ENCODE peak calls at places on chromosomes 3 and 15, in eight cellular contexts. M is right atrium auricular region; Y is CD14-positive monocyte; R is AG04450; J is CD4-positive, alpha-beta T cell; C is colonic mucosa; W is MCF 10A; V is progenitor cell of endocrine pancreas. H is an unnamed sample.
A peak's percentile ranks its signal among the peaks of the same experiment; 100 is the strongest.

GRCh38 chr3:177824190-177824786 is 627.0 kb upstream of the TBL1XR1 start:
- DNase-seq in M (peak; percentile 86), Y (no peak), R (no peak), J (no peak), C (peak; percentile 67), W (peak; percentile 81), V (no peak), H (no peak)

GRCh38 chr3:196996454-196997265 is 28.0 kb upstream of the PIGZ start:
- DNase-seq in M (no peak), Y (no peak), R (no peak), J (no peak), C (no peak), W (peak; percentile 50), V (no peak), H (peak; percentile 65)

GRCh38 chr3:24492971-24493551 is 1.6 kb downstream of the THRB start:
- DNase-seq in M (no peak), Y (no peak), R (no peak), J (no peak), C (no peak), W (no peak), V (no peak), H (no peak)

GRCh38 chr3:190533511-190534282 is 19.8 kb downstream of the IL1RAP start:
- DNase-seq in M (peak; percentile 81), Y (no peak), R (peak; percentile 78), J (no peak), C (peak; percentile 22), W (peak; percentile 94), V (no peak), H (no peak)

GRCh38 chr15:44735482-44736260 is 657 bp upstream of the TRIM69 start:
- DNase-seq in M (peak; percentile 80), Y (peak; percentile 74), R (no peak), J (no peak), C (peak; percentile 27), W (no peak), V (no peak), H (no peak)

GRCh38 chr15:59594493-59594942 is 17.1 kb upstream of the GCNT3 start:
- DNase-seq in M (no peak), Y (no peak), R (peak; percentile 23), J (no peak), C (peak; percentile 72), W (no peak), V (no peak), H (no peak)

GRCh38 chr3:143291826-143292447 is 172.4 kb downstream of the CHST2 start:
- DNase-seq in M (no peak), Y (no peak), R (no peak), J (no peak), C (no peak), W (no peak), V (no peak), H (no peak)

GRCh38 chr3:197592361-197593045 is 36.7 kb upstream of the BDH1 start:
- DNase-seq in M (peak; percentile 26), Y (no peak), R (no peak), J (no peak), C (no peak), W (no peak), V (no peak), H (no peak)

GRCh38 chr3:75048650-75049049 is 434.2 kb upstream of the CNTN3 start:
- DNase-seq in M (no peak), Y (no peak), R (no peak), J (no peak), C (no peak), W (peak; percentile 20), V (no peak), H (no peak)

GRCh38 chr15:59543721-59544547 is 67.6 kb upstream of the GCNT3 start:
- DNase-seq in M (no peak), Y (no peak), R (no peak), J (no peak), C (peak; percentile 69), W (no peak), V (no peak), H (no peak)

GRCh38 chr3:73786346-73786807 is 161.6 kb upstream of the PDZRN3 start:
- DNase-seq in M (peak; percentile 74), Y (no peak), R (peak; percentile 73), J (no peak), C (no peak), W (peak; percentile 86), V (no peak), H (no peak)

GRCh38 chr15:55912982-55913381 is 80.4 kb downstream of the NEDD4 start:
- DNase-seq in M (no peak), Y (no peak), R (no peak), J (no peak), C (no peak), W (peak; percentile 41), V (no peak), H (no peak)

GRCh38 chr3:125357032-125357658 is 18.0 kb downstream of the ZNF148 start:
- DNase-seq in M (no peak), Y (peak; percentile 51), R (no peak), J (peak; percentile 47), C (peak; percentile 38), W (no peak), V (no peak), H (no peak)

GRCh38 chr3:17132286-17133115 is 247.7 kb downstream of the PLCL2 start:
- DNase-seq in M (peak; percentile 50), Y (no peak), R (no peak), J (no peak), C (no peak), W (no peak), V (no peak), H (no peak)

GRCh38 chr3:15707779-15708178 is 90.0 kb downstream of the ANKRD28 start:
- DNase-seq in M (no peak), Y (no peak), R (no peak), J (no peak), C (no peak), W (no peak), V (no peak), H (no peak)

GRCh38 chr3:43583481-43583880 is 38.3 kb downstream of the ANO10 start:
- DNase-seq in M (no peak), Y (no peak), R (no peak), J (no peak), C (no peak), W (no peak), V (no peak), H (no peak)

GRCh38 chr15:89139613-89140499 is 51.6 kb downstream of the ABHD2 start:
- DNase-seq in M (no peak), Y (no peak), R (no peak), J (no peak), C (no peak), W (no peak), V (no peak), H (no peak)
- TF ChIP-seq CTCF in M (peak; percentile 21), Y (no peak), R (peak; percentile 15), J (no peak), C (no peak), W (no peak), V (no peak), H (peak; percentile 41)

GRCh38 chr15:69015591-69015990 is 1.1 kb downstream of the NOX5 start:
- DNase-seq in M (no peak), Y (no peak), R (no peak), J (no peak), C (no peak), W (no peak), V (no peak), H (no peak)
- TF ChIP-seq CTCF in M (no peak), Y (no peak), R (no peak), J (no peak), C (no peak), W (no peak), V (no peak), H (no peak)

GRCh38 chr3:112635674-112636073 is 5.3 kb downstream of the CCDC80 start:
- DNase-seq in M (no peak), Y (no peak), R (peak; percentile 90), J (no peak), C (peak; percentile 30), W (peak; percentile 39), V (no peak), H (no peak)
- TF ChIP-seq CTCF in M (no peak), Y (no peak), R (peak; percentile 27), J (no peak), C (no peak), W (no peak), V (no peak), H (peak; percentile 42)

GRCh38 chr3:171339606-171340005 is 120.6 kb downstream of the TNIK start:
- DNase-seq in M (no peak), Y (no peak), R (no peak), J (no peak), C (peak; percentile 83), W (peak; percentile 77), V (no peak), H (no peak)
- TF ChIP-seq CTCF in M (no peak), Y (no peak), R (no peak), J (no peak), C (no peak), W (no peak), V (no peak), H (no peak)

DNA sequence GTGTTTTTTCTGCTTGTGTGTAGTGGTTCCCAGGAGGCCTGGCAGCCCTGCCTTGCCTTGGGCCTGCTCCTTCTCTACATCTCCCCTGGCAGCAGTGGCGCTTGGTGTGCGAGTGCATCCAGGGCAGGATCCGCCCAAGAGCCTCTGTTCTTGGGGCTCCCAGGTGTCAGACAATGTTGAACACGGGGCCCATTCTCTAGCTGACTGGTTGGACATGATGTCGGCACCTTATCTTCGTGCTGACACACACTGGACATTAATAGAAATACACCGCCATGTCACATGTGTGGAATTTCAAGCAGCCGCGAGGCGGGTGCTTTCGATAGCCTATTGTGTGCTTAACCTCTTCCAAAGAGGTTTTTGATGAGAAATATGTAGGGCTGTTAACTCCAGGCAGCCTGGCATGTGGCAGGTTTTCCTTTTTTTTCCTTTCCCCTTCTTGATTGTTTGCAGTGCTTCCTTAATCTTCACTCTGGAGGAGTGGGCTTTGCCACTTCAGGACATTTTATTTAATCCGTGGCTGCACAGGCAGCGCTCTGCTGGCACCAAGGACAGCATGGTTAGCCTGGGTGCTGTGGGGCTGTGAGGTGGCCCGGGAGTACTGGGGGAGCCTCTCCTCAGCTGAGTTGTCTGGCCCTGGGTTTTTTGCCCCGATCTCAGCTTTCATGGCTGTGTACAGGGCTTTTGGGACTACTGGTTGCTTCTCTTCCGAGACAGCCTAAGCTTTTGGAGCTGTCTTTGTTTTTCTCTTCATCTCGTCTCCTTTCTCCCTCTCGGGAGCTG is 42.5 kb downstream of the CHCHD6 start:
- DNase-seq in M (peak; percentile 78), Y (no peak), R (no peak), J (no peak), C (no peak), W (peak; percentile 45), V (no peak), H (no peak)
- TF ChIP-seq CTCF in M (peak; percentile 10), Y (no peak), R (peak; percentile 26), J (no peak), C (no peak), W (peak; percentile 44), V (no peak), H (peak; percentile 70)

DNA sequence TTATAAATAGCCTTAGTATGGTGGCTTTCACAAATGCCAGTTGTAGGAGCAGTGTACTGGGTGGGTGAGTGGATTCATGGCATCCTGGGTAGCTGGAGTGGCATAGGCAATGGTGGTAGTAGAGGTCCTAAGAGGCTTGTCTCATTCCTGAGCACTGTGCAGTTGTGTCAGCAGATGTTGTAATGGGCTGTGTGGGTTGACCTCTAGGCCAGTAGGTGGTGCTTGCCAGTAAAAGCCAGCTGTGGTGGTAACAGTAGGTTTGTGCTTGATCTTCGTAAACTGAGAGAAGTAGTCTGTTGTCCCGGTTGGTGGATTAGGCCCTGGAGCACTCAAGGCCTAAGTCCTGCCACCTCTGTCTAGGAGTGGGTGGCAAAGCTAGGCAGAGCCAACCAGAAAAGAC is 149.7 kb upstream of the SUCLG2 start:
- DNase-seq in M (no peak), Y (no peak), R (no peak), J (no peak), C (no peak), W (peak; percentile 5), V (no peak), H (no peak)
- TF ChIP-seq CTCF in M (no peak), Y (no peak), R (no peak), J (no peak), C (no peak), W (no peak), V (no peak), H (no peak)

GRCh38 chr15:73633111-73633990 is at the start of gene NPTN:
- DNase-seq in M (peak; percentile 98), Y (peak; percentile 99), R (peak; percentile 93), J (peak; percentile 96), C (peak; percentile 99), W (peak; percentile 97), V (peak; percentile 99), H (peak; percentile 100)
- TF ChIP-seq CTCF in M (no peak), Y (no peak), R (peak; percentile 16), J (no peak), C (no peak), W (no peak), V (peak; percentile 22), H (peak; percentile 44)

H was measured in chondrocyte.